ENCODE peak calls at places on chromosomes 13 and 19, in four cellular contexts. R, Y, F and N are unnamed samples.
A peak's percentile ranks its signal among the peaks of the same experiment; 100 is the strongest.

GRCh38 chr19:35782589-35782988 is 7.2 kb downstream of the ARHGAP33 start:
- DNase-seq in R (no peak), Y (no peak), F (no peak), N (no peak)

GRCh38 chr19:38664503-38665211 is 17.2 kb downstream of the ACTN4 start:
- DNase-seq in R (peak; percentile 79), Y (no peak), F (no peak), N (no peak)

GRCh38 chr13:20271441-20271840 is 39.3 kb upstream of the GJB6 start:
- DNase-seq in R (no peak), Y (no peak), F (no peak), N (no peak)

GRCh38 chr13:49776871-49777270 is 15.6 kb downstream of the KPNA3 start:
- DNase-seq in R (no peak), Y (no peak), F (no peak), N (no peak)

GRCh38 chr19:2055871-2056809 is 5.1 kb upstream of the MKNK2 start:
- DNase-seq in R (peak; percentile 52), Y (no peak), F (peak; percentile 80), N (no peak)

GRCh38 chr13:29767006-29767405 is 83.4 kb downstream of the UBL3 start:
- DNase-seq in R (no peak), Y (no peak), F (no peak), N (no peak)

GRCh38 chr13:25037057-25037813 is 58.7 kb upstream of the PABPC3 start:
- DNase-seq in R (peak; percentile 33), Y (peak; percentile 52), F (peak; percentile 67), N (no peak)

GRCh38 chr13:110455941-110456340 is 105.6 kb downstream of the RAB20 start:
- DNase-seq in R (peak; percentile 84), Y (peak; percentile 79), F (peak; percentile 84), N (no peak)

GRCh38 chr13:67123165-67123564 is 107.0 kb downstream of the PCDH9 start:
- DNase-seq in R (no peak), Y (no peak), F (peak; percentile 51), N (no peak)

GRCh38 chr19:43618921-43619261 is 538 bp downstream of the ZNF428 start:
- DNase-seq in R (peak; percentile 61), Y (peak; percentile 79), F (peak; percentile 62), N (peak; percentile 30)

GRCh38 chr19:36215276-36216171 is 618 bp downstream of the ZNF146 start:
- DNase-seq in R (peak; percentile 30), Y (no peak), F (peak; percentile 61), N (no peak)

GRCh38 chr19:31260171-31260933 is 88.9 kb downstream of the TSHZ3 start:
- DNase-seq in R (no peak), Y (no peak), F (no peak), N (no peak)

GRCh38 chr19:6971366-6971765 is 49.9 kb downstream of the MBD3L2B start:
- DNase-seq in R (no peak), Y (no peak), F (no peak), N (no peak)

GRCh38 chr19:38849147-38849745 is 540 bp downstream of the HNRNPL start:
- DNase-seq in R (peak; percentile 97), Y (peak; percentile 88), F (peak; percentile 99), N (peak; percentile 82)

GRCh38 chr13:88701551-88701950 is 1030.4 kb downstream of the SLITRK5 start:
- DNase-seq in R (no peak), Y (no peak), F (no peak), N (no peak)

GRCh38 chr13:45811891-45812583 is 39.5 kb downstream of the SIAH3 start:
- DNase-seq in R (no peak), Y (no peak), F (no peak), N (no peak)

GRCh38 chr13:48448285-48448962 is 35.5 kb upstream of the LPAR6 start:
- DNase-seq in R (no peak), Y (no peak), F (no peak), N (no peak)

GRCh38 chr19:14556662-14557188 is 15.1 kb downstream of the NDUFB7 start:
- DNase-seq in R (peak; percentile 81), Y (peak; percentile 61), F (peak; percentile 83), N (no peak)

GRCh38 chr19:1251233-1251502 is 2.8 kb downstream of the MIDN start:
- DNase-seq in R (peak; percentile 75), Y (peak; percentile 37), F (peak; percentile 86), N (no peak)

GRCh38 chr13:78660130-78660857 is 1.3 kb upstream of the OBI1 start:
- DNase-seq in R (no peak), Y (peak; percentile 25), F (peak; percentile 33), N (no peak)

GRCh38 chr13:107365466-107366215 is 797.7 kb upstream of the ARGLU1 start:
- DNase-seq in R (no peak), Y (no peak), F (no peak), N (no peak)

GRCh38 chr13:99650410-99650809 is 149.1 kb downstream of the TM9SF2 start:
- DNase-seq in R (no peak), Y (no peak), F (no peak), N (no peak)

GRCh38 chr19:33752018-33752790 is 44.5 kb upstream of the KCTD15 start:
- DNase-seq in R (no peak), Y (no peak), F (no peak), N (no peak)

GRCh38 chr19:41801682-41802317 is 5.4 kb downstream of the CEACAM3 start:
- DNase-seq in R (no peak), Y (no peak), F (no peak), N (no peak)

GRCh38 chr13:102569488-102569887 is 27.3 kb upstream of the TPP2 start:
- DNase-seq in R (no peak), Y (no peak), F (no peak), N (no peak)

GRCh38 chr19:8577247-8577646 is at the start of gene MYO1F:
- DNase-seq in R (peak; percentile 49), Y (no peak), F (no peak), N (no peak)

GRCh38 chr19:39156230-39156890 is 30.8 kb downstream of the PAK4 start:
- DNase-seq in R (peak; percentile 55), Y (no peak), F (no peak), N (no peak)

GRCh38 chr13:97224544-97225324 is 2.6 kb downstream of the MBNL2 start:
- DNase-seq in R (no peak), Y (peak; percentile 66), F (no peak), N (no peak)

GRCh38 chr13:79281335-79281734 is 124.7 kb downstream of the RBM26 start:
- DNase-seq in R (no peak), Y (no peak), F (no peak), N (no peak)

GRCh38 chr13:24459234-24459633 is 53.3 kb downstream of the PARP4 start:
- DNase-seq in R (no peak), Y (no peak), F (no peak), N (peak; percentile 2)

GRCh38 chr19:2167896-2168618 is 4.3 kb downstream of the DOT1L start:
- DNase-seq in R (peak; percentile 56), Y (peak; percentile 24), F (peak; percentile 50), N (peak; percentile 87)

GRCh38 chr13:75826391-75826790 is 190.3 kb downstream of the LMO7 start:
- DNase-seq in R (no peak), Y (no peak), F (no peak), N (no peak)

GRCh38 chr13:42218576-42218975 is 53.4 kb upstream of the AKAP11 start:
- DNase-seq in R (no peak), Y (no peak), F (no peak), N (no peak)

GRCh38 chr13:29538625-29538976 is 56.9 kb downstream of the SLC7A1 start:
- DNase-seq in R (no peak), Y (no peak), F (no peak), N (no peak)

GRCh38 chr19:42634409-42635232 is 39.9 kb upstream of the CEACAM8 start:
- DNase-seq in R (peak; percentile 59), Y (peak; percentile 32), F (peak; percentile 71), N (no peak)

GRCh38 chr13:21348771-21349170 is 110.3 kb downstream of the ZDHHC20 start:
- DNase-seq in R (no peak), Y (no peak), F (no peak), N (no peak)
- TF ChIP-seq JUNB in R (no peak), Y (no peak), F (no peak), N (no peak)

GRCh38 chr13:112705286-112705685 is 15.4 kb downstream of the ATP11A start:
- DNase-seq in R (no peak), Y (no peak), F (no peak), N (no peak)
- TF ChIP-seq CHD4 in R (no peak), Y (no peak), F (no peak), N (no peak)

GRCh38 chr19:44939668-44940067 is 2.4 kb upstream of the APOC4 start:
- DNase-seq in R (no peak), Y (peak; percentile 83), F (no peak), N (no peak)
- TF ChIP-seq JUNB in R (no peak), Y (no peak), F (no peak), N (no peak)

GRCh38 chr19:30064021-30064699 is 122.1 kb downstream of the URI1 start:
- DNase-seq in R (no peak), Y (no peak), F (no peak), N (no peak)

GRCh38 chr19:30061557-30062330 is 119.7 kb downstream of the URI1 start:
- DNase-seq in R (no peak), Y (no peak), F (no peak), N (no peak)

GRCh38 chr19:30062331-30063183 is 120.5 kb downstream of the URI1 start:
- DNase-seq in R (no peak), Y (no peak), F (no peak), N (no peak)

GRCh38 chr19:30064776-30065494 is 122.9 kb downstream of the URI1 start:
- DNase-seq in R (no peak), Y (no peak), F (no peak), N (no peak)

DNA sequence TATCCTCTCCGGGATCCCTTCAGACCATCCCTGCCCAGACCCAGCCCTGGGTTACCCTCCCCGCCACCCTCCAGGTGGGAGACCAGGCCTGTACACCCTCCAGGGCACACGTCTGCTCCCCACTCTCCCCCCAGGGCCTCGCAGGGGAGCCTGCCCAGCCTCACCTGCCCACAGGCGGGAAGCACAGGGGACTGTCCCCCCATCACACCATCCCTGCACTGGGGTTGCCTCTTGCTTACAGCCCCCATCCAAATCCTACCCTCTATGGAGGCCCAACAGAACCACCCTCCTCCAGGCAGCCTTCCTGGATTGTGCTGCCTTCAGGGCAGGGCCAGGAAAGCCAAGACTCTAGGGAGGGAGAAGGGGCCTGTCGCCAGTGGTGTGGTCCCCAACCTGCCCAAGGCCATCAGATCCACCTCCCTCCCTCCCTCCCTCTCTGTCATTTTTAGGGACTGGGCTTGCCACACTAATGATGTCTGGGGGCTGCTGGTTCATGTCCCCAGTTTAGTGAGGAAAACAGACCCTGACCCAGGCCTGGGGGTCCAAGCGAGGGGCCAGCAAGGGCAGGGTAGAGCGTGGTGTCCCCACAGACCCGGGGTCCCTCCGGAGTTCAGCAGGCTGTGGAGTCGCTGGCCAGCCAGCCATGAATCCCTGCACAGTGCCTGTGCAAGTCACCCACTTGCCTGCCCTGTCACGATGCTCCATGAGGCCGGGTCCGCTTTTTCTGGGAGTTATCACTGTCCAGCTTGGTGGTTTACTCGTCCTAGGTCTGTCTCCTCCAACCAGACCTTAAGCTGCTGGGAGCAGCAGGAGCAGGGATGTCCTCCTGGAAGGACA is 121.4 kb downstream of the URI1 start:
- DNase-seq in R (no peak), Y (no peak), F (no peak), N (no peak)
- TF ChIP-seq CHD4 in R (no peak), Y (no peak), F (no peak), N (no peak)

GRCh38 chr19:18896421-18896841 is 473 bp upstream of the CERS1 start:
- DNase-seq in R (no peak), Y (no peak), F (peak; percentile 54), N (no peak)
- TF ChIP-seq JUNB in R (no peak), Y (no peak), F (no peak), N (no peak)